ENCODE peak calls at places on chromosomes 4 and X, in nine cellular contexts. P is mammary epithelial cell, W is endodermal cell, S is neural progenitor cell, H is astrocyte, X is HepG2, T is HCT116, F is neuronal stem cell, Q is NT2/D1. E is an unnamed sample.

GRCh38 chrX:129577473-129577872 is 37.4 kb downstream of the OCRL start:
- DNase-seq in P (peak; percentile 5), W (no peak), S (no peak), H (peak; percentile 74), X (no peak), T (no peak), F (no peak), Q (no peak), E (peak; percentile 89)

GRCh38 chr4:132227349-132228165 is 921.5 kb upstream of the PCDH10 start:
- DNase-seq in P (peak; percentile 9), W (peak; percentile 93), S (peak; percentile 88), H (peak; percentile 25), X (peak; percentile 60), T (peak; percentile 51), F (no peak), Q (peak; percentile 51), E (peak; percentile 10)

GRCh38 chr4:104815593-104816156 is 321.0 kb upstream of the CXXC4 start:
- DNase-seq in P (peak; percentile 11), W (no peak), S (no peak), H (peak; percentile 8), X (no peak), T (no peak), F (no peak), Q (no peak), E (no peak)

GRCh38 chrX:29090811-29091210 is 503.6 kb downstream of the IL1RAPL1 start:
- DNase-seq in P (no peak), W (no peak), S (peak; percentile 35), H (peak; percentile 4), X (no peak), T (no peak), F (no peak), Q (no peak), E (peak; percentile 42)

GRCh38 chr4:31192372-31192771 is 472.2 kb downstream of the PCDH7 start:
- DNase-seq in P (no peak), W (no peak), S (no peak), H (no peak), X (no peak), T (no peak), F (no peak), Q (no peak), E (peak; percentile 11)

GRCh38 chr4:165052627-165053026 is 1.0 kb upstream of the TRIM75 start:
- DNase-seq in P (no peak), W (no peak), S (no peak), H (no peak), X (no peak), T (no peak), F (no peak), Q (no peak), E (no peak)

GRCh38 chrX:55524487-55524886 is 34.8 kb upstream of the USP51 start:
- DNase-seq in P (no peak), W (no peak), S (peak; percentile 3), H (no peak), X (peak; percentile 0), T (no peak), F (no peak), Q (no peak), E (no peak)

GRCh38 chr4:53055274-53055673 is 193.2 kb downstream of the RASL11B start:
- DNase-seq in P (peak; percentile 65), W (no peak), S (no peak), H (peak; percentile 89), X (no peak), T (no peak), F (no peak), Q (no peak), E (peak; percentile 76)

GRCh38 chrX:104659037-104659744 is 93.2 kb downstream of the IL1RAPL2 start:
- DNase-seq in P (peak; percentile 32), W (no peak), S (no peak), H (peak; percentile 52), X (no peak), T (no peak), F (no peak), Q (no peak), E (no peak)

GRCh38 chr4:25769251-25769650 is 93.5 kb downstream of the SEL1L3 start:
- DNase-seq in P (no peak), W (no peak), S (no peak), H (peak; percentile 26), X (no peak), T (no peak), F (no peak), Q (no peak), E (peak; percentile 27)

GRCh38 chr4:39963656-39964055 is 14.1 kb downstream of the PDS5A start:
- DNase-seq in P (no peak), W (no peak), S (no peak), H (no peak), X (no peak), T (no peak), F (no peak), Q (no peak), E (no peak)

GRCh38 chr4:185805979-185806378 is 6.0 kb downstream of the SORBS2 start:
- DNase-seq in P (no peak), W (no peak), S (peak; percentile 29), H (no peak), X (no peak), T (no peak), F (no peak), Q (no peak), E (no peak)

GRCh38 chr4:102625232-102625930 is 124.2 kb downstream of the NFKB1 start:
- DNase-seq in P (peak; percentile 50), W (peak; percentile 67), S (peak; percentile 29), H (no peak), X (peak; percentile 59), T (no peak), F (no peak), Q (no peak), E (peak; percentile 71)

GRCh38 chrX:18582910-18583493 is 88.9 kb downstream of the RS1 start:
- DNase-seq in P (no peak), W (no peak), S (no peak), H (no peak), X (no peak), T (no peak), F (no peak), Q (no peak), E (peak; percentile 53)

GRCh38 chrX:77910108-77910840 is at the start of gene ATP7A:
- DNase-seq in P (peak; percentile 74), W (peak; percentile 93), S (peak; percentile 87), H (peak; percentile 75), X (peak; percentile 84), T (peak; percentile 54), F (peak; percentile 58), Q (peak; percentile 70), E (peak; percentile 91)

GRCh38 chr4:127881565-127881869 is 824 bp downstream of the PLK4 start:
- DNase-seq in P (no peak), W (no peak), S (no peak), H (no peak), X (no peak), T (no peak), F (no peak), Q (no peak), E (no peak)

GRCh38 chr4:99468891-99469290 is 33.7 kb upstream of the ADH7 start:
- DNase-seq in P (no peak), W (no peak), S (no peak), H (no peak), X (no peak), T (no peak), F (no peak), Q (no peak), E (no peak)

DNA sequence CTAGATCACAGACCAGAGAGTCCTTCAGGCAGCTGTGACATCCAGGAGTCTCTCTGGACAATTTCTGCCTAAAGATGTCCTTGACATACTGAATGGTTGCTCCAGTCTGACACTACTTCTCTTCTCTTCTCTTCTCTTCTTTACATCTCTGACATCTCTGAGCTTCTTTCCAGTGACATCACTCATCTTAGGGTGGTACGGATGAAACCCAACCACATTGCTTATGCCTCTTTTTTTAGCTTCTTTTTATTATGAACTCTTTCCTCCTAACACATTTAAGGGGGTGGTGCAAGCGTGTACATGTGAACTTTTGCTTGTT is 39.4 kb upstream of the IRF2 start:
- DNase-seq in P (no peak), W (no peak), S (no peak), H (no peak), X (no peak), T (no peak), F (no peak), Q (no peak), E (no peak)
- H3K9ac ChIP-seq in P (no peak overlapping the region), W (no peak overlapping the region), S (no peak overlapping the region), H (peak overlapping the region; percentile 34), X (no peak overlapping the region), T (no peak overlapping the region), F (no peak overlapping the region), Q (no peak overlapping the region), E (peak overlapping the region; percentile 6)

DNA sequence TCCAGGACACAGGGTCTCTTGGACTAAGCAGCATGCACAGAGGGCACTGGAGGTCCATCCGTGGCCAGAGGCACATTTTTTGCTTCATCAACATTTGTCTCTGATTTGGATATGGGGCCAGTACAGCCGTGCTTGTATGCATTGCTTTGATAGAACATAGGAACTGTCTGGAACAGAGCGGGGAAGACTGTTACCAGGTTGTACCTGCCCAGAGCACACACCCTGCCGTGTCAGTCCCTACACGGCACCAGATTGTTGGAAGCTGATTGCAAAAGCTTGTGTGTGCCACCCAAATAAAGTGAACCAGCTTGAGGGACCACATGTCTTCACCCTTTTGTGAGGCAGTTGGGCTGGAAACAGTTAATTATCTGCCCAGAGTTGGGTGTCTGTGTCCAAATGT is 21.0 kb downstream of the KLF3 start:
- DNase-seq in P (no peak), W (no peak), S (no peak), H (no peak), X (no peak), T (no peak), F (no peak), Q (no peak), E (no peak)
- H3K4me1 ChIP-seq in P (no peaks in the 10 kb centered on the region), W (no peaks in the 10 kb centered on the region), S (no peaks in the 10 kb centered on the region), H (peaks cover 14% of the 10 kb centered on the region), X (no peaks in the 10 kb centered on the region), T (peaks cover 16% of the 10 kb centered on the region), F (no peaks in the 10 kb centered on the region), Q (no peaks in the 10 kb centered on the region), E (peaks cover 65% of the 10 kb centered on the region)

DNA sequence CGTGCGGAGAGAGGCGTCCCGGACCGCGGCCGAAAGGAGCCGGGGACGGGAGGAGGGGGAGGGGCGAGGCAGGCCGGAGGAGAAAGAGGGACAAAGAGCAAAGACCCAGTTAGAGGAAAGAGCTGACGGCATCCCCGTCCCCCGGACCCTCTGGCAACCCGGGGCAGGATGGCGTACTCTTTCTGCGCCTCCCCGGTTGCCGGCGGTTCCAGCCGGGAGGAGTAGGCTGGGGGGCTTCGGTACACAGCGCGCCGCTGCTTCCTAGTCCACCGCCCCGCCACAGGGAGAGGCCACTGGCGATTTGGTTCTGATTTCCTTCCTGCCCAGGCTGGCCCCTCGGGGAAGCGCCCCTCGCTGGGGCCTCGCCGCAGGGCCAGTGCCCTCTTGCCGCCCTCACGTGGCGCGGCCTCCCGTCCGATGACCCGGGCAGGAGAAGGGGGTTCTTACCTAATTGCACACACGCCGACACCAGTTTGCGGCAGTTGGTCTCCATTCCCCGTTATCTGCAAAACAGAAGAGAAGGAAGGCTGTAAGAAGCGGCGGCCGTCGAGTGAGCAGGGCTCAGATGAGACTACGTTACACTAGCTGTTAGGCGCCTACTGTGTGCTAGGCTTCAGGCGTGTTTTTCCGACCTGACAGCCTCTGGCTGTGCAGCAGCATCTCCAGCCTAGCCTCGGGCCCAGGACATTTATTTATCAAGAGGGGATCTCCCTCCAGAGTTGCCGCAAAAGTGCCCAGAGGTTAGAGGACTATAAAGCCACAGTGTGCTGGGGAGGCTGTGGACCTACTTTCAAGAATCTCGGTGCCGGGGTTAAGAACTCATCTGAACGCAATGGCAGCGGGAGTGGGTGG is 9.9 kb upstream of the PITX2 start:
- DNase-seq in P (no peak), W (peak; percentile 74), S (peak; percentile 59), H (no peak), X (no peak), T (no peak), F (peak; percentile 36), Q (no peak), E (no peak)
- H3K9me3 ChIP-seq in P (peaks cover 4% of the 10 kb centered on the region), W (no peaks in the 10 kb centered on the region), S (no peaks in the 10 kb centered on the region), H (peaks cover 10% of the 10 kb centered on the region), X (no peaks in the 10 kb centered on the region), T (no peaks in the 10 kb centered on the region), F (no peaks in the 10 kb centered on the region), Q (no peaks in the 10 kb centered on the region), E (no peaks in the 10 kb centered on the region)

GRCh38 chr4:83212041-83212851 is 72.4 kb downstream of the COQ2 start:
- DNase-seq in P (peak; percentile 74), W (no peak), S (no peak), H (no peak), X (no peak), T (no peak), F (no peak), Q (no peak), E (no peak)
- H3K9ac ChIP-seq in P (peak overlapping the region; percentile 22), W (no peak overlapping the region), S (no peak overlapping the region), H (no peak overlapping the region), X (no peak overlapping the region), T (no peak overlapping the region), F (no peak overlapping the region), Q (no peak overlapping the region), E (no peak overlapping the region)